ENCODE peak calls at places on chromosomes 13 and 19, in four cellular contexts. I is A549, Q is K562, B is HepG2. X is an unnamed sample.

GRCh38 chr13:48265217-48265815 is 32.3 kb downstream of the ITM2B start:
- DNase-seq in B (no peak), I (no peak), Q (no peak), X (no peak)

GRCh38 chr13:35855531-35856019 is 275.6 kb downstream of the DCLK1 start:
- DNase-seq in B (no peak), Q (no peak), I (peak), X (no peak)

GRCh38 chr19:30330266-30330665 is 41.9 kb upstream of the ZNF536 start:
- DNase-seq in Q (no peak), B (no peak), I (no peak), X (no peak)

GRCh38 chr13:63409791-63410351 is 1994.2 kb upstream of the PCDH20 start:
- DNase-seq in I (no peak), B (no peak), Q (no peak), X (no peak)

GRCh38 chr19:12543855-12544254 is 7.4 kb downstream of the ZNF564 start:
- DNase-seq in Q (no peak), B (no peak), I (no peak), X (peak)

GRCh38 chr19:42427313-42427712 is at the start of gene LIPE:
- DNase-seq in I (no peak), Q (no peak), B (no peak), X (no peak)

GRCh38 chr19:43739419-43739818 is 15.3 kb downstream of the SMG9 start:
- DNase-seq in Q (no peak), B (no peak), I (no peak), X (no peak)

GRCh38 chr19:37763488-37763887 is 15.9 kb downstream of the ZNF573 start:
- DNase-seq in B (no peak), I (no peak), Q (no peak), X (no peak)

GRCh38 chr13:113083402-113084061 is 22.1 kb upstream of the F7 start:
- DNase-seq in Q (no peak), I (no peak), B (no peak), X (no peak)

GRCh38 chr13:93535256-93535655 is 308.6 kb downstream of the GPC6 start:
- DNase-seq in I (no peak), B (peak), Q (no peak), X (no peak)

GRCh38 chr13:87859261-87859660 is 188.1 kb downstream of the SLITRK5 start:
- DNase-seq in I (no peak), B (no peak), Q (no peak), X (no peak)

GRCh38 chr19:46229442-46229841 is at the start of gene IGFL1:
- DNase-seq in Q (no peak), B (no peak), I (no peak), X (no peak)

GRCh38 chr13:111508164-111508870 is 187.9 kb downstream of the TEX29 start:
- DNase-seq in B (no peak), Q (no peak), I (no peak), X (no peak)

GRCh38 chr19:57656346-57656745 is 12.4 kb upstream of the ZSCAN4 start:
- DNase-seq in Q (no peak), B (no peak), I (no peak), X (no peak)

GRCh38 chr19:280541-281007 is 10.6 kb downstream of the PLPP2 start:
- DNase-seq in Q (peak), I (no peak), B (no peak), X (no peak)

GRCh38 chr19:42233638-42234292 is 8.6 kb downstream of the GSK3A start:
- DNase-seq in B (no peak), Q (no peak), I (no peak), X (no peak)

GRCh38 chr19:6127716-6128335 is 7.6 kb upstream of the ACSBG2 start:
- DNase-seq in I (no peak), Q (no peak), B (no peak), X (no peak)

GRCh38 chr19:29084266-29084665 is 128.7 kb downstream of the UQCRFS1 start:
- DNase-seq in I (peak), B (no peak), Q (peak), X (peak)

GRCh38 chr13:46593403-46593802 is 40.4 kb downstream of the LRCH1 start:
- DNase-seq in B (no peak), Q (no peak), I (no peak), X (no peak)

GRCh38 chr19:4196009-4196408 is 13.5 kb downstream of the ANKRD24 start:
- DNase-seq in B (no peak), Q (no peak), I (no peak), X (no peak)

GRCh38 chr19:4198467-4199126 is 16.1 kb downstream of the ANKRD24 start:
- DNase-seq in I (no peak), Q (no peak), B (no peak), X (no peak)

GRCh38 chr19:4197228-4197624 is 14.7 kb downstream of the ANKRD24 start:
- DNase-seq in I (no peak), Q (no peak), B (no peak), X (no peak)

GRCh38 chr19:4196587-4197148 is 14.2 kb downstream of the ANKRD24 start:
- DNase-seq in B (no peak), I (no peak), Q (no peak), X (no peak)

DNA sequence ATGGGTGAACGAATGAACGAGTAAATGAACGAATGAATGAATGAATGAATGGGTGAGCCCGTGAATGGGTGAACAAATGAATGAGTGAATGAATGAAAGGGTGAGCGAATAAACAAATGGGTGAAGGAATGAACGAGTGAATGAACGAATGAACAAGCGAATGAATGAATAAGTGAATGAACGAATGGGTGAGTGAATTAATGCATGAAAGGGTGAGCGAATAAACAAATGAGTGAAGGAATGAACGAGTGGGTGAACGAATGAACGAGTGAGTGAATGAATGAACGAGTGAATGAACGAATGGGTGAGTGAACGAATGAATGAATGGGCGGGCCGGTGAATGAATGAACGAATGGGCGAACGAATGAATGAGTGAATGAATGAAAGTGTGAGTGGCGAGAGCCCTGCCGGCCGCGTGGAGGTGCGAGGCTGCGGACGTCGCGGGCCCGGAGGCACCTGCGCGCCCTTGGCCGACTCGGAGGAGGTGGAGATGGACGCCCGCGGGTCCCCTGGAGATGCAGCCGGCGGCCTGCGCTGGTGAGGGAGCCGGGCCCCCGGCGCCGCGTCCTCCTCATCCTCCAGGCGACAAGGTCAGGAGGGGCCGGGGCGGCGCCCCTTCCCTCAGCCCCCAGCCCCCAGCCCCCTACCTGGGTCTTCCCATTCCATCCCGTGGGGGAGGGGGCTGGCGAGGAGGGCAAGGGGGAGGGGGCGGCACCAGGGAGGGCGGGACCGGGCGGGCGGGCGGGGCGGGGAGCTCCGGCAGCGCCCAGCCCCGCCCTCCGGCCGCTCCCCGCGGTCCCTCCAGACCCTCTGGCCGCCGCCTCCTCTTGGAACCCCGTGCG is 15.4 kb downstream of the ANKRD24 start:
- DNase-seq in I (peak), Q (peak), B (no peak), X (no peak)
- H3K4me3 ChIP-seq in I (peak), Q (no peak), B (no peak), X (no peak)

GRCh38 chr19:2558543-2558942 is 82.6 kb downstream of the GADD45B start:
- DNase-seq in B (no peak), I (no peak), Q (no peak), X (no peak)

GRCh38 chr19:2560369-2560768 is 84.4 kb downstream of the GADD45B start:
- DNase-seq in Q (no peak), I (no peak), B (no peak), X (no peak)

GRCh38 chr19:2557093-2557440 is 81.1 kb downstream of the GADD45B start:
- DNase-seq in I (no peak), B (no peak), Q (no peak), X (no peak)

GRCh38 chr19:2561221-2561620 is 85.3 kb downstream of the GADD45B start:
- DNase-seq in Q (no peak), I (no peak), B (no peak), X (no peak)

DNA sequence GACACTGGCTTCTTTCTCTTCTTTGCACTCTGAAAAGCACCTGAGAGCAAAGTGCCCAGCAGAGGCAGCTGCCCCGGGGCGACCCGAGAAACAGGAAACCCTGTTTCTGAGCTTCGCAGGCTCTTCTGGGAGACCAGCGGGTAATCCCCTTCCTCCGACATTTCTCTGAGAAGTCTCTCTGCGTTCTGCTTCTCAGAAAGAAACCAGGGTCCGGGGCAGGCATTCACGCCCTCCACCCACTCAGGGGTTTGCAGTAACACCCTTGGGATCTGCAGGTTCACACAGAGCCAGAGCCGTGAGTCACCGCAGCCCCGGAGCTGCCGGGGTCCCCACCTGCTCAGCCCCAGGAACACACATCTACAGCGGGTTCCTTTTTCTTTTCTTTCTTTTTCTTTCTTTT is 86.0 kb downstream of the GADD45B start:
- DNase-seq in B (no peak), Q (no peak), I (no peak), X (peak)
- TF ChIP-seq POLR2A in B (no peak), Q (no peak), I (no peak), X (no peak)

GRCh38 chr19:18898081-18898532 is 2.1 kb upstream of the CERS1 start:
- DNase-seq in B (no peak), Q (peak), I (no peak), X (no peak)

GRCh38 chr19:18901503-18901890 is 5.5 kb upstream of the CERS1 start:
- DNase-seq in B (no peak), Q (no peak), I (no peak), X (no peak)

GRCh38 chr19:18898533-18899408 is 2.8 kb upstream of the CERS1 start:
- DNase-seq in Q (no peak), B (no peak), I (no peak), X (no peak)

GRCh38 chr19:18900700-18901502 is 4.9 kb upstream of the CERS1 start:
- DNase-seq in I (no peak), B (no peak), Q (no peak), X (no peak)

GRCh38 chr19:18899624-18900560 is 3.9 kb upstream of the CERS1 start:
- DNase-seq in I (no peak), B (no peak), Q (no peak), X (no peak)
- TF ChIP-seq MYC in I (no peak), B (no peak), Q (no peak), X (no peak)

GRCh38 chr13:99403458-99403971 is 96.3 kb upstream of the GPR183 start:
- DNase-seq in B (no peak), I (no peak), Q (no peak), X (no peak)
- H3K4me3 ChIP-seq in B (no peak), I (no peak), Q (no peak), X (no peak)